ENCODE peak calls at places on chromosome 1, in nine cellular contexts. Q is gastrocnemius medialis; L is uterus; G is OCI-LY7; A is fibroblast of lung; X is CD4-positive, alpha-beta memory T cell; J is left lung; K is colonic mucosa; Z is right atrium auricular region. R is an unnamed sample.
A peak's percentile ranks its signal among the peaks of the same experiment; 100 is the strongest.

GRCh38 chr1:109312978-109313775 is 6.4 kb upstream of the MYBPHL start:
- DNase-seq in X (no peak), Z (no peak), G (no peak), K (no peak), Q (peak; percentile 52), J (no peak), L (no peak), A (peak; percentile 78), R (no peak)

GRCh38 chr1:54904476-54905048 is 17.6 kb upstream of the DHCR24 start:
- DNase-seq in Z (no peak), Q (no peak), X (no peak), J (no peak), A (peak; percentile 34), K (no peak), L (no peak), G (no peak), R (peak; percentile 17)

GRCh38 chr1:222618001-222618879 is at the start of gene MIA3:
- DNase-seq in A (peak; percentile 14), K (peak; percentile 84), J (peak; percentile 96), Z (peak; percentile 76), G (peak; percentile 78), Q (peak; percentile 71), X (peak; percentile 42), L (peak; percentile 32), R (peak; percentile 18)

GRCh38 chr1:98920441-98921110 is 84.1 kb downstream of the PLPPR5 start:
- DNase-seq in Z (no peak), Q (no peak), G (no peak), L (no peak), K (no peak), J (no peak), A (peak; percentile 52), X (no peak), R (peak; percentile 21)

GRCh38 chr1:87878873-87879272 is 550.2 kb downstream of the LMO4 start:
- DNase-seq in J (no peak), K (no peak), A (peak; percentile 24), L (no peak), X (no peak), Z (no peak), Q (no peak), G (no peak), R (no peak)

GRCh38 chr1:145695781-145696629 is 11.2 kb downstream of the PDZK1 start:
- DNase-seq in X (no peak), K (no peak), G (no peak), A (no peak), J (no peak), Q (no peak), L (no peak), Z (no peak), R (peak; percentile 44)

GRCh38 chr1:147665521-147665920 is 4.8 kb downstream of the ACP6 start:
- DNase-seq in Z (no peak), G (no peak), Q (no peak), A (no peak), J (no peak), L (no peak), K (no peak), X (no peak), R (no peak)

GRCh38 chr1:229253170-229253974 is 17.5 kb upstream of the RAB4A start:
- DNase-seq in A (no peak), X (peak; percentile 70), G (peak; percentile 19), K (no peak), J (no peak), L (no peak), Q (no peak), Z (no peak), R (no peak)

GRCh38 chr1:111030590-111030989 is 66.9 kb upstream of the LRIF1 start:
- DNase-seq in X (peak; percentile 60), Q (no peak), J (no peak), L (no peak), G (peak; percentile 83), K (peak; percentile 63), Z (no peak), A (peak; percentile 59), R (peak; percentile 74)

GRCh38 chr1:77888429-77889239 is at the start of gene NEXN:
- DNase-seq in L (peak; percentile 83), A (peak; percentile 92), J (peak; percentile 84), X (no peak), Q (peak; percentile 95), K (peak; percentile 38), Z (peak; percentile 89), G (no peak), R (peak; percentile 95)

GRCh38 chr1:98366343-98366742 is 295.2 kb upstream of the SNX7 start:
- DNase-seq in J (peak; percentile 27), Z (no peak), G (no peak), X (no peak), K (no peak), A (no peak), L (no peak), Q (no peak), R (no peak)

GRCh38 chr1:235047331-235047871 is 81.2 kb downstream of the TOMM20 start:
- DNase-seq in L (no peak), K (no peak), Z (no peak), G (peak; percentile 33), A (no peak), J (no peak), X (no peak), Q (no peak), R (no peak)

GRCh38 chr1:167057297-167057688 is 32.9 kb downstream of the GPA33 start:
- DNase-seq in J (no peak), A (peak; percentile 20), K (no peak), L (no peak), Z (no peak), Q (peak; percentile 24), G (peak; percentile 76), X (no peak), R (peak; percentile 78)

GRCh38 chr1:227884370-227885134 is 63.2 kb downstream of the WNT9A start:
- DNase-seq in K (peak; percentile 14), G (no peak), Z (peak; percentile 51), X (no peak), Q (peak; percentile 10), J (peak; percentile 64), A (no peak), L (no peak), R (no peak)

GRCh38 chr1:30085814-30086770 is 637.3 kb downstream of the MATN1 start:
- DNase-seq in Z (no peak), Q (no peak), G (peak; percentile 33), X (no peak), K (peak; percentile 50), A (peak; percentile 58), J (no peak), L (peak; percentile 64), R (peak; percentile 83)
- H3K4me3 ChIP-seq in Z (peak overlapping the region; percentile 19), Q (no peak overlapping the region), G (no peak overlapping the region), X (no peak overlapping the region), K (no peak overlapping the region), A (no peak overlapping the region), J (no peak overlapping the region), L (no peak overlapping the region), R (no peak overlapping the region)

GRCh38 chr1:232143315-232143886 is 486.5 kb downstream of the SIPA1L2 start:
- DNase-seq in J (no peak), X (no peak), K (no peak), Z (no peak), L (no peak), G (no peak), Q (no peak), A (no peak), R (no peak)

GRCh38 chr1:232146514-232146913 is 483.4 kb downstream of the SIPA1L2 start:
- DNase-seq in K (no peak), G (no peak), A (no peak), X (no peak), Z (no peak), J (no peak), Q (no peak), L (no peak), R (no peak)

GRCh38 chr1:232147215-232147614 is 482.7 kb downstream of the SIPA1L2 start:
- DNase-seq in Z (no peak), Q (no peak), A (no peak), L (no peak), G (no peak), X (no peak), K (no peak), J (no peak), R (no peak)

GRCh38 chr1:232144696-232145230 is 485.2 kb downstream of the SIPA1L2 start:
- DNase-seq in K (no peak), L (no peak), X (no peak), Z (no peak), Q (no peak), A (no peak), J (no peak), G (no peak), R (no peak)

GRCh38 chr1:232145768-232146167 is 484.2 kb downstream of the SIPA1L2 start:
- DNase-seq in K (no peak), A (no peak), Q (no peak), Z (no peak), L (no peak), X (no peak), J (no peak), G (no peak), R (no peak)
- H3K4me1 ChIP-seq in K (no peaks in the 10 kb centered on the region), A (peaks cover 3% of the 10 kb centered on the region), Q (no peaks in the 10 kb centered on the region), Z (no peaks in the 10 kb centered on the region), L (no peaks in the 10 kb centered on the region), X (no peaks in the 10 kb centered on the region), J (no peaks in the 10 kb centered on the region), G (no peaks in the 10 kb centered on the region), R (no peaks in the 10 kb centered on the region)

GRCh38 chr1:224528900-224529299 is 87.2 kb upstream of the CNIH3 start:
- DNase-seq in A (peak; percentile 93), Q (no peak), X (no peak), J (no peak), G (no peak), L (no peak), K (no peak), Z (no peak), R (no peak)
- H3K4me3 ChIP-seq in A (no peak overlapping the region), Q (no peak overlapping the region), X (no peak overlapping the region), J (no peak overlapping the region), G (no peak overlapping the region), L (no peak overlapping the region), K (no peak overlapping the region), Z (no peak overlapping the region), R (no peak overlapping the region)

GRCh38 chr1:39409055-39409816 is 82.2 kb upstream of the BMP8A start:
- DNase-seq in X (no peak), Q (peak; percentile 30), J (peak; percentile 85), L (peak; percentile 58), A (peak; percentile 72), K (peak; percentile 57), Z (peak; percentile 78), G (no peak), R (peak; percentile 46)

GRCh38 chr1:39408641-39409054 is 82.8 kb upstream of the BMP8A start:
- DNase-seq in A (peak; percentile 94), X (peak; percentile 76), J (peak; percentile 98), L (peak; percentile 95), Z (peak; percentile 93), K (peak; percentile 94), G (peak; percentile 79), Q (peak; percentile 96), R (peak; percentile 98)

GRCh38 chr1:39406533-39407478 is 84.6 kb upstream of the BMP8A start:
- DNase-seq in J (no peak), K (no peak), G (no peak), L (no peak), A (peak; percentile 51), Z (no peak), Q (no peak), X (no peak), R (peak; percentile 81)

GRCh38 chr1:39407889-39408640 is 83.4 kb upstream of the BMP8A start:
- DNase-seq in J (no peak), Z (no peak), G (no peak), K (peak; percentile 51), L (peak; percentile 29), Q (no peak), X (no peak), A (no peak), R (no peak)

DNA sequence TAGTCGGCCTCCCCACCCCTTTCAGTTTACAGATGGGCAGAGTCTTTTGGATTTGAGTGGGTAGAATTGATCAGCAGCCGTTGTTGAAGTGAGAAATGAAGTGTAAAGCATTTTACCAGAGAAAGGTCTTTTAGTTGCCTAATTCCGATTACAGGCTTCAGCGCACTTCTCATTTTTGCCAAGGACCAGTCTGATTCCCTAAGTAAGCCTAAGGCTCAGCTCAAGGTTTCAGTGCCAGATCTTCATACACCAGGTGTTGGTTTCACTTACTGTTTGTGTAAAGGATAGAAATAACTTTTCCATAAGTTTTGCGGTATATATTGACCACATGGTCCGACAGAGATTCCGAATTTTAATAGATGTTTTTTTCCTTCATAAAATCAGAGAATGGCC is 83.9 kb upstream of the BMP8A start:
- DNase-seq in K (no peak), J (no peak), A (no peak), X (no peak), L (no peak), G (no peak), Z (no peak), Q (no peak), R (no peak)
- H3K4me1 ChIP-seq in K (peaks cover 4% of the 10 kb centered on the region), J (peaks cover 77% of the 10 kb centered on the region), A (peaks cover 35% of the 10 kb centered on the region), X (peaks cover 63% of the 10 kb centered on the region), L (peaks cover 15% of the 10 kb centered on the region), G (peaks cover 39% of the 10 kb centered on the region), Z (no peaks in the 10 kb centered on the region), Q (peaks cover 53% of the 10 kb centered on the region), R (peaks cover 21% of the 10 kb centered on the region)

R was measured in cardiac muscle cell.